ENCODE peak calls at places on chromosomes 11 and 22, in four cellular contexts. I is activated naive CD4-positive, alpha-beta T cell treated with anti-CD3 and anti-CD28 coated beads for 36 hours; M is right atrium auricular region; T is substantia nigra. Z is an unnamed sample.

GRCh38 chr11:104799251-104799650 is 99.0 kb downstream of the CASP12 start:
- DNase-seq in I (no peak), M (no peak), T (no peak), Z (no peak)

GRCh38 chr11:76768091-76769047 is 14.8 kb upstream of the TSKU start:
- DNase-seq in I (peak; percentile 35), M (peak; percentile 75), T (no peak), Z (no peak)

GRCh38 chr11:17579451-17579850 is 32.4 kb downstream of the OTOG start:
- DNase-seq in I (no peak), M (no peak), T (no peak), Z (no peak)

GRCh38 chr11:861105-861479 is 18.4 kb downstream of the TSPAN4 start:
- DNase-seq in I (no peak), M (no peak), T (no peak), Z (no peak)

GRCh38 chr11:69372589-69373250 is 78.8 kb downstream of the MYEOV start:
- DNase-seq in I (peak; percentile 1), M (peak; percentile 32), T (no peak), Z (no peak)

GRCh38 chr22:44019846-44020245 is 4.3 kb upstream of the PARVB start:
- DNase-seq in I (no peak), M (no peak), T (no peak), Z (no peak)

GRCh38 chr11:103525069-103525468 is 415.8 kb downstream of the DYNC2H1 start:
- DNase-seq in I (no peak), M (no peak), T (no peak), Z (no peak)

GRCh38 chr11:117816846-117817212 is 7.7 kb downstream of the FXYD2 start:
- DNase-seq in I (peak; percentile 37), M (no peak), T (no peak), Z (no peak)

GRCh38 chr11:19394525-19395016 is 153.8 kb upstream of the E2F8 start:
- DNase-seq in I (peak; percentile 64), M (peak; percentile 38), T (no peak), Z (no peak)

GRCh38 chr11:69327741-69328191 is 33.8 kb downstream of the MYEOV start:
- DNase-seq in I (no peak), M (peak; percentile 46), T (no peak), Z (no peak)

GRCh38 chr22:34992672-34993071 is 73.3 kb upstream of the ISX start:
- DNase-seq in I (no peak), M (no peak), T (no peak), Z (no peak)

GRCh38 chr11:66070604-66071325 is 693 bp downstream of the PACS1 start:
- DNase-seq in I (peak; percentile 51), M (peak; percentile 85), T (no peak), Z (peak; percentile 28)

GRCh38 chr11:104967493-104968364 is 645 bp downstream of the CASP4 start:
- DNase-seq in I (no peak), M (no peak), T (no peak), Z (no peak)

GRCh38 chr11:109046284-109046992 is 375.6 kb upstream of the C11orf87 start:
- DNase-seq in I (no peak), M (no peak), T (no peak), Z (no peak)

GRCh38 chr22:24208012-24208749 is 26.9 kb downstream of the SUSD2 start:
- DNase-seq in I (no peak), M (peak; percentile 86), T (no peak), Z (no peak)

Z was measured in hypothalamus.